ENCODE peak calls at places on chromosomes 11 and 22, in seven cellular contexts. J is T-helper 9 cell, F is AG10803, T is H9, A is nephron progenitor cell, L is NCI-H510A treated with DMSO at 0.1 percent for 48 hours, K is HEK293T. U is an unnamed sample.
A peak's percentile ranks its signal among the peaks of the same experiment; 100 is the strongest.

GRCh38 chr11:128711136-128711535 is 17.3 kb downstream of the FLI1 start:
- DNase-seq in J (no peak), F (peak; percentile 81), T (no peak), A (no peak), L (no peak), K (no peak), U (no peak)

GRCh38 chr11:28476053-28476452 is 367.9 kb downstream of the METTL15 start:
- DNase-seq in J (no peak), F (no peak), T (no peak), A (no peak), L (no peak), K (no peak), U (no peak)

GRCh38 chr22:37239336-37240239 is 4.5 kb downstream of the RAC2 start:
- DNase-seq in J (no peak), F (no peak), T (no peak), A (no peak), L (no peak), K (no peak), U (no peak)

GRCh38 chr11:125289419-125290088 is 125.0 kb downstream of the PKNOX2 start:
- DNase-seq in J (no peak), F (no peak), T (no peak), A (no peak), L (no peak), K (no peak), U (no peak)

GRCh38 chr11:32259641-32260081 is 168.8 kb downstream of the RCN1 start:
- DNase-seq in J (no peak), F (peak; percentile 10), T (no peak), A (no peak), L (no peak), K (no peak), U (no peak)

GRCh38 chr11:83035070-83035854 is 36.4 kb downstream of the RAB30 start:
- DNase-seq in J (no peak), F (peak; percentile 79), T (no peak), A (no peak), L (no peak), K (no peak), U (no peak)

GRCh38 chr11:28961726-28962125 is 853.5 kb downstream of the METTL15 start:
- DNase-seq in J (no peak), F (peak; percentile 33), T (no peak), A (no peak), L (no peak), K (no peak), U (no peak)

GRCh38 chr22:40300884-40301672 is 45.2 kb upstream of the ADSL start:
- DNase-seq in J (no peak), F (no peak), T (no peak), A (no peak), L (no peak), K (no peak), U (no peak)

GRCh38 chr11:279040-279965 is 1.1 kb downstream of the NLRP6 start:
- DNase-seq in J (no peak), F (no peak), T (no peak), A (no peak), L (no peak), K (no peak), U (no peak)

U was measured in caudate nucleus.